ENCODE peak calls at places on chromosomes 6 and 20, in four cellular contexts. L is neuronal stem cell, M is K562, V is fibroblast of lung. K is an unnamed sample.

GRCh38 chr6:156779206-156780116 is 2.3 kb downstream of the ARID1B start:
- DNase-seq in L (peak; percentile 26), M (peak; percentile 72), V (no peak), K (no peak)

GRCh38 chr6:166206066-166206465 is 38.4 kb upstream of the TBXT start:
- DNase-seq in L (no peak), M (no peak), V (no peak), K (peak; percentile 4)

GRCh38 chr20:20021835-20022234 is 4.7 kb downstream of the NAA20 start:
- DNase-seq in L (no peak), M (no peak), V (no peak), K (no peak)

GRCh38 chr6:112475083-112475482 is 128.0 kb downstream of the RFPL4B start:
- DNase-seq in L (no peak), M (no peak), V (peak; percentile 38), K (no peak)

GRCh38 chr6:84449220-84449619 is 221.8 kb upstream of the CEP162 start:
- DNase-seq in L (no peak), M (no peak), V (peak; percentile 31), K (no peak)

GRCh38 chr20:45372241-45372640 is 5.9 kb downstream of the TP53TG5 start:
- DNase-seq in L (no peak), M (no peak), V (no peak), K (no peak)

GRCh38 chr6:15987569-15987968 is 141.3 kb upstream of the MYLIP start:
- DNase-seq in L (no peak), M (peak; percentile 80), V (peak; percentile 2), K (peak; percentile 9)

GRCh38 chr20:37288091-37288490 is 1.4 kb upstream of the MANBAL start:
- DNase-seq in L (no peak), M (peak; percentile 36), V (no peak), K (no peak)

GRCh38 chr6:149065658-149066556 is 251.6 kb upstream of the TAB2 start:
- DNase-seq in L (no peak), M (no peak), V (no peak), K (no peak)

DNA sequence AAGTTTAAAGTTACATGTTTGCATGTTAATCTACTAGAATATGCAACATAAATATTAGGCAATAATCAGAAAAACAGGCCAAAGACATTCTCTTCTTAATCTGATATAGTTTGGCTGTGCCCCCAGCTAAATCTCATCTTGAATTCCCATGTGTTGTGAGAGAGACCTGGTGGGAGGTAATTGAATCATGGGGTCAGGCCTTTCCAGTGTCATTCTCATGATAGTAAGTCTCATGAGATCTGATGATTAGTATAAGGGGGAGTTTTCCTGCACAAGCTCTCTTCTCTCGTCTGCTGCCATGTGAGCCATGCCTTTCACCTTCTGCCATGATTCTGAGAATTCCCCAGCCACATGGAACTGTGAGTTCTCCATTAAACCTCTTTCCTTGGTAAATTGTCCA is 1241.7 kb upstream of the ADGRB3 start:
- DNase-seq in L (no peak), M (no peak), V (no peak), K (no peak)
- H3K4me3 ChIP-seq in L (no peak overlapping the region), M (no peak overlapping the region), V (no peak overlapping the region), K (no peak overlapping the region)

GRCh38 chr20:58650776-58651547 is at the start of gene STX16:
- DNase-seq in L (peak; percentile 94), M (peak; percentile 94), V (peak; percentile 94), K (peak; percentile 99)
- H2AFZ ChIP-seq in L (peak within 1 kb of the TSS; percentile 100), M (peak within 1 kb of the TSS; percentile 88), V (peak within 1 kb of the TSS; percentile 85), K (peak within 1 kb of the TSS; percentile 99)

GRCh38 chr6:30127238-30128093 is 8.5 kb upstream of the TRIM40 start:
- DNase-seq in L (no peak), M (no peak), V (no peak), K (no peak)
- H3K4me3 ChIP-seq in L (peak overlapping the region; percentile 33), M (no peak overlapping the region), V (no peak overlapping the region), K (no peak overlapping the region)

GRCh38 chr6:52513464-52513863 is 63.4 kb downstream of the TRAM2 start:
- DNase-seq in L (no peak), M (peak; percentile 65), V (no peak), K (no peak)
- H2AFZ ChIP-seq in L (no peak overlapping the region), M (no peak overlapping the region), V (no peak overlapping the region), K (no peak overlapping the region)

GRCh38 chr6:161462148-161462547 is 188.3 kb upstream of the AGPAT4 start:
- DNase-seq in L (no peak), M (no peak), V (no peak), K (peak; percentile 81)
- H3K4me3 ChIP-seq in L (no peak overlapping the region), M (no peak overlapping the region), V (no peak overlapping the region), K (no peak overlapping the region)

GRCh38 chr20:56424931-56425330 is 12.9 kb downstream of the CASS4 start:
- DNase-seq in L (no peak), M (no peak), V (no peak), K (no peak)

GRCh38 chr20:56422824-56423189 is 10.7 kb downstream of the CASS4 start:
- DNase-seq in L (no peak), M (peak; percentile 52), V (no peak), K (no peak)

GRCh38 chr20:56420940-56421688 is 9.1 kb downstream of the CASS4 start:
- DNase-seq in L (no peak), M (peak; percentile 53), V (no peak), K (no peak)

GRCh38 chr20:56420028-56420427 is 8.0 kb downstream of the CASS4 start:
- DNase-seq in L (no peak), M (peak; percentile 59), V (no peak), K (no peak)

GRCh38 chr20:56422131-56422823 is 10.2 kb downstream of the CASS4 start:
- DNase-seq in L (no peak), M (peak; percentile 82), V (peak; percentile 73), K (peak; percentile 92)
- H2AFZ ChIP-seq in L (peak overlapping the region; percentile 82), M (no peak overlapping the region), V (no peak overlapping the region), K (peak overlapping the region; percentile 8)